ENCODE peak calls at places on chromosomes 5 and 9, in eight cellular contexts. One of them, this sample, is unnamed.

GRCh38 chr9:17082343-17082742 is 52.5 kb upstream of the CNTLN start:
- DNase-seq in MV-4-11: no peak
- DNase-seq in NCI-H2107: no peak
- DNase-seq in NCI-H2029: no peak
- DNase-seq in RWPE1: no peak
- DNase-seq in HCT116: no peak
- DNase-seq in neural crest cell: peak
- DNase-seq in PC-3: no peak
- DNase-seq in this sample: no peak

GRCh38 chr9:119369670-119370366 is 583 bp upstream of the BRINP1 start:
- DNase-seq in NCI-H2107: no peak
- DNase-seq in PC-3: no peak
- DNase-seq in neural crest cell: no peak
- DNase-seq in HCT116: no peak
- DNase-seq in MV-4-11: no peak
- DNase-seq in NCI-H2029: no peak
- DNase-seq in RWPE1: no peak
- DNase-seq in this sample: no peak

GRCh38 chr5:71601222-71602026 is 14.3 kb downstream of the MCCC2 start:
- DNase-seq in HCT116: peak
- DNase-seq in RWPE1: peak
- DNase-seq in NCI-H2107: no peak
- DNase-seq in MV-4-11: peak
- DNase-seq in neural crest cell: peak
- DNase-seq in PC-3: peak
- DNase-seq in NCI-H2029: no peak
- DNase-seq in this sample: peak

GRCh38 chr9:98326402-98327248 is 71.2 kb upstream of the TBC1D2 start:
- DNase-seq in NCI-H2029: no peak
- DNase-seq in RWPE1: no peak
- DNase-seq in PC-3: no peak
- DNase-seq in MV-4-11: peak
- DNase-seq in NCI-H2107: no peak
- DNase-seq in neural crest cell: no peak
- DNase-seq in HCT116: no peak
- DNase-seq in this sample: no peak

GRCh38 chr5:95986001-95986400 is 24.4 kb upstream of the ELL2 start:
- DNase-seq in NCI-H2029: no peak
- DNase-seq in neural crest cell: no peak
- DNase-seq in PC-3: no peak
- DNase-seq in NCI-H2107: no peak
- DNase-seq in MV-4-11: no peak
- DNase-seq in HCT116: no peak
- DNase-seq in RWPE1: no peak
- DNase-seq in this sample: no peak

GRCh38 chr9:4423207-4423610 is 67.1 kb upstream of the SLC1A1 start:
- DNase-seq in neural crest cell: no peak
- DNase-seq in NCI-H2107: no peak
- DNase-seq in RWPE1: no peak
- DNase-seq in MV-4-11: no peak
- DNase-seq in HCT116: no peak
- DNase-seq in NCI-H2029: no peak
- DNase-seq in PC-3: no peak
- DNase-seq in this sample: no peak

GRCh38 chr5:10632110-10632903 is 68.4 kb downstream of the ANKRD33B start:
- DNase-seq in NCI-H2029: no peak
- DNase-seq in NCI-H2107: no peak
- DNase-seq in neural crest cell: no peak
- DNase-seq in PC-3: no peak
- DNase-seq in MV-4-11: peak
- DNase-seq in RWPE1: no peak
- DNase-seq in HCT116: peak
- DNase-seq in this sample: no peak

GRCh38 chr9:111851536-111851935 is 45.1 kb upstream of the UGCG start:
- DNase-seq in NCI-H2107: no peak
- DNase-seq in MV-4-11: no peak
- DNase-seq in PC-3: peak
- DNase-seq in RWPE1: peak
- DNase-seq in NCI-H2029: no peak
- DNase-seq in HCT116: peak
- DNase-seq in neural crest cell: no peak
- DNase-seq in this sample: no peak

GRCh38 chr9:76136986-76137385 is 246.5 kb downstream of the PCSK5 start:
- DNase-seq in MV-4-11: peak
- DNase-seq in neural crest cell: no peak
- DNase-seq in HCT116: peak
- DNase-seq in NCI-H2107: no peak
- DNase-seq in NCI-H2029: no peak
- DNase-seq in RWPE1: peak
- DNase-seq in PC-3: no peak
- DNase-seq in this sample: peak

GRCh38 chr5:7991125-7991821 is 122.3 kb downstream of the MTRR start:
- DNase-seq in neural crest cell: no peak
- DNase-seq in NCI-H2107: no peak
- DNase-seq in PC-3: peak
- DNase-seq in MV-4-11: no peak
- DNase-seq in HCT116: no peak
- DNase-seq in RWPE1: no peak
- DNase-seq in NCI-H2029: no peak
- DNase-seq in this sample: no peak

GRCh38 chr5:62343428-62343827 is 37.4 kb downstream of the KIF2A start:
- DNase-seq in NCI-H2029: no peak
- DNase-seq in RWPE1: no peak
- DNase-seq in neural crest cell: no peak
- DNase-seq in MV-4-11: no peak
- DNase-seq in PC-3: no peak
- DNase-seq in HCT116: no peak
- DNase-seq in NCI-H2107: no peak
- DNase-seq in this sample: no peak

GRCh38 chr9:104958756-104959155 is 30.8 kb upstream of the ABCA1 start:
- DNase-seq in neural crest cell: no peak
- DNase-seq in PC-3: no peak
- DNase-seq in MV-4-11: no peak
- DNase-seq in HCT116: no peak
- DNase-seq in RWPE1: no peak
- DNase-seq in NCI-H2107: no peak
- DNase-seq in NCI-H2029: no peak
- DNase-seq in this sample: no peak

GRCh38 chr9:114691046-114691955 is 9.3 kb upstream of the TEX48 start:
- DNase-seq in MV-4-11: peak
- DNase-seq in NCI-H2107: no peak
- DNase-seq in HCT116: peak
- DNase-seq in NCI-H2029: no peak
- DNase-seq in RWPE1: peak
- DNase-seq in neural crest cell: no peak
- DNase-seq in PC-3: peak
- DNase-seq in this sample: no peak

GRCh38 chr5:56346717-56347116 is 113.6 kb upstream of the ANKRD55 start:
- DNase-seq in NCI-H2029: no peak
- DNase-seq in HCT116: no peak
- DNase-seq in MV-4-11: no peak
- DNase-seq in NCI-H2107: no peak
- DNase-seq in PC-3: no peak
- DNase-seq in RWPE1: no peak
- DNase-seq in neural crest cell: no peak
- DNase-seq in this sample: no peak

GRCh38 chr9:98057095-98057799 is 715 bp downstream of the NANS start:
- DNase-seq in MV-4-11: no peak
- DNase-seq in PC-3: no peak
- DNase-seq in NCI-H2107: no peak
- DNase-seq in neural crest cell: no peak
- DNase-seq in HCT116: no peak
- DNase-seq in RWPE1: no peak
- DNase-seq in NCI-H2029: no peak
- DNase-seq in this sample: peak

GRCh38 chr9:134338394-134339182 is 12.3 kb downstream of the RXRA start:
- DNase-seq in PC-3: no peak
- DNase-seq in MV-4-11: no peak
- DNase-seq in NCI-H2107: no peak
- DNase-seq in NCI-H2029: no peak
- DNase-seq in HCT116: no peak
- DNase-seq in neural crest cell: peak
- DNase-seq in RWPE1: no peak
- DNase-seq in this sample: no peak

GRCh38 chr5:59588922-59589321 is 304.6 kb downstream of the PDE4D start:
- DNase-seq in RWPE1: peak
- DNase-seq in PC-3: peak
- DNase-seq in HCT116: no peak
- DNase-seq in NCI-H2107: no peak
- DNase-seq in NCI-H2029: no peak
- DNase-seq in MV-4-11: no peak
- DNase-seq in neural crest cell: no peak
- DNase-seq in this sample: no peak

GRCh38 chr5:142701673-142702311 is 15.9 kb upstream of the FGF1 start:
- DNase-seq in MV-4-11: no peak
- DNase-seq in HCT116: no peak
- DNase-seq in NCI-H2029: no peak
- DNase-seq in PC-3: no peak
- DNase-seq in neural crest cell: no peak
- DNase-seq in RWPE1: no peak
- DNase-seq in NCI-H2107: no peak
- DNase-seq in this sample: no peak

GRCh38 chr9:124489974-124490373 is 17.2 kb downstream of the NR5A1 start:
- DNase-seq in HCT116: no peak
- DNase-seq in neural crest cell: no peak
- DNase-seq in RWPE1: no peak
- DNase-seq in PC-3: no peak
- DNase-seq in MV-4-11: no peak
- DNase-seq in NCI-H2029: no peak
- DNase-seq in NCI-H2107: no peak
- DNase-seq in this sample: no peak

GRCh38 chr9:14323969-14324366 is 10.0 kb upstream of the NFIB start:
- DNase-seq in MV-4-11: no peak
- DNase-seq in RWPE1: no peak
- DNase-seq in NCI-H2029: no peak
- DNase-seq in NCI-H2107: no peak
- DNase-seq in neural crest cell: no peak
- DNase-seq in HCT116: no peak
- DNase-seq in PC-3: no peak
- DNase-seq in this sample: no peak

GRCh38 chr5:92508271-92508670 is 1072.7 kb downstream of the NR2F1-AS1 start:
- DNase-seq in MV-4-11: no peak
- DNase-seq in PC-3: peak
- DNase-seq in NCI-H2107: no peak
- DNase-seq in neural crest cell: no peak
- DNase-seq in NCI-H2029: no peak
- DNase-seq in HCT116: no peak
- DNase-seq in RWPE1: no peak
- DNase-seq in this sample: no peak

GRCh38 chr5:171600736-171601265 is 181.4 kb downstream of the FGF18 start:
- DNase-seq in neural crest cell: no peak
- DNase-seq in RWPE1: no peak
- DNase-seq in NCI-H2029: peak
- DNase-seq in NCI-H2107: no peak
- DNase-seq in MV-4-11: peak
- DNase-seq in PC-3: no peak
- DNase-seq in HCT116: no peak
- DNase-seq in this sample: peak

GRCh38 chr5:7851240-7851592 is 283 bp upstream of the CFAP90 start:
- DNase-seq in HCT116: no peak
- DNase-seq in neural crest cell: no peak
- DNase-seq in PC-3: no peak
- DNase-seq in RWPE1: no peak
- DNase-seq in MV-4-11: no peak
- DNase-seq in NCI-H2029: no peak
- DNase-seq in NCI-H2107: no peak
- DNase-seq in this sample: no peak

GRCh38 chr9:130498918-130499698 is 54.3 kb downstream of the ASS1 start:
- DNase-seq in NCI-H2029: no peak
- DNase-seq in RWPE1: no peak
- DNase-seq in MV-4-11: no peak
- DNase-seq in PC-3: no peak
- DNase-seq in HCT116: no peak
- DNase-seq in NCI-H2107: no peak
- DNase-seq in neural crest cell: no peak
- DNase-seq in this sample: no peak